ENCODE peak calls at places on chromosomes 12 and 14, in seven cellular contexts. V is heart right ventricle, Z is tibial nerve, Q is GM23338, D is IMR-90, J is dorsolateral prefrontal cortex, O is transverse colon. N is an unnamed sample. For H3K27me3, the result is how much of the 10 kb centered on the place peaks cover.

GRCh38 chr12:99946131-99946530 is 38.6 kb downstream of the ANKS1B start:
- DNase-seq in V (no peak), Z (no peak), Q (no peak), D (no peak), J (no peak), O (no peak), N (no peak)

GRCh38 chr12:52233462-52234141 is 559 bp downstream of the KRT7 start:
- DNase-seq in V (no peak), Z (no peak), Q (peak), D (no peak), J (no peak), O (no peak), N (peak)

GRCh38 chr12:12469386-12469785 is 93.3 kb downstream of the DUSP16 start:
- DNase-seq in V (no peak), Z (no peak), Q (no peak), D (no peak), J (no peak), O (no peak), N (no peak)

GRCh38 chr14:52902971-52903385 is 47.9 kb downstream of the FERMT2 start:
- DNase-seq in V (no peak), Z (no peak), Q (no peak), D (peak), J (no peak), O (no peak), N (no peak)

GRCh38 chr12:6113691-6114475 is 10.6 kb downstream of the VWF start:
- DNase-seq in V (no peak), Z (no peak), Q (no peak), D (no peak), J (no peak), O (no peak), N (no peak)

GRCh38 chr14:106528717-106529116 is 1002.3 kb downstream of the TMEM121 start:
- DNase-seq in V (no peak), Z (no peak), Q (peak), D (no peak), J (no peak), O (no peak), N (no peak)

GRCh38 chr12:71605034-71605433 is 58.6 kb downstream of the ZFC3H1 start:
- DNase-seq in V (no peak), Z (no peak), Q (no peak), D (no peak), J (no peak), O (no peak), N (no peak)

GRCh38 chr14:34580381-34580780 is 40.9 kb upstream of the EAPP start:
- DNase-seq in V (no peak), Z (no peak), Q (no peak), D (no peak), J (no peak), O (no peak), N (no peak)

GRCh38 chr12:51177897-51178296 is 5.0 kb upstream of the TFCP2 start:
- DNase-seq in V (no peak), Z (no peak), Q (no peak), D (no peak), J (no peak), O (no peak), N (no peak)

GRCh38 chr12:123251403-123252076 is 18.3 kb downstream of the MTRFR start:
- DNase-seq in V (no peak), Z (no peak), Q (no peak), D (no peak), J (no peak), O (no peak), N (no peak)

GRCh38 chr12:122079038-122079531 is 529 bp downstream of the MLXIP start:
- DNase-seq in V (no peak), Z (no peak), Q (peak), D (no peak), J (no peak), O (peak), N (no peak)

GRCh38 chr12:48788852-48789775 is at the start of gene ADCY6:
- DNase-seq in V (peak), Z (peak), Q (peak), D (peak), J (peak), O (peak), N (peak)

GRCh38 chr12:87509233-87509820 is 519.9 kb downstream of the C12orf50 start:
- DNase-seq in V (no peak), Z (no peak), Q (peak), D (peak), J (no peak), O (no peak), N (no peak)

GRCh38 chr12:102300824-102301461 is 103.3 kb upstream of the PMCH start:
- DNase-seq in V (no peak), Z (no peak), Q (peak), D (peak), J (no peak), O (no peak), N (no peak)

GRCh38 chr12:52059582-52060497 is 8.6 kb downstream of the NR4A1 start:
- DNase-seq in V (peak), Z (no peak), Q (no peak), D (peak), J (no peak), O (peak), N (no peak)

GRCh38 chr12:92560713-92561542 is 141.9 kb upstream of the PLEKHG7 start:
- DNase-seq in V (no peak), Z (no peak), Q (no peak), D (no peak), J (no peak), O (no peak), N (no peak)

GRCh38 chr12:125280482-125281377 is 215.5 kb downstream of the AACS start:
- DNase-seq in V (no peak), Z (no peak), Q (peak), D (no peak), J (no peak), O (no peak), N (no peak)

GRCh38 chr12:87981495-87981894 is 47.7 kb downstream of the C12orf50 start:
- DNase-seq in V (no peak), Z (no peak), Q (no peak), D (peak), J (no peak), O (no peak), N (no peak)

GRCh38 chr12:41424651-41425050 is 236.5 kb downstream of the PDZRN4 start:
- DNase-seq in V (no peak), Z (no peak), Q (no peak), D (no peak), J (no peak), O (no peak), N (no peak)

GRCh38 chr12:50506753-50507473 is 2.1 kb downstream of the DIP2B start:
- DNase-seq in V (no peak), Z (no peak), Q (no peak), D (no peak), J (no peak), O (no peak), N (no peak)

GRCh38 chr12:11861864-11862600 is 208.7 kb upstream of the BCL2L14 start:
- DNase-seq in V (no peak), Z (no peak), Q (no peak), D (no peak), J (no peak), O (no peak), N (no peak)

GRCh38 chr12:53676715-53677611 is 1.1 kb upstream of the ATP5MC2 start:
- DNase-seq in V (peak), Z (peak), Q (peak), D (peak), J (peak), O (peak), N (peak)

GRCh38 chr12:124654666-124655316 is 87.4 kb upstream of the NCOR2 start:
- DNase-seq in V (peak), Z (peak), Q (no peak), D (no peak), J (peak), O (no peak), N (peak)

DNA sequence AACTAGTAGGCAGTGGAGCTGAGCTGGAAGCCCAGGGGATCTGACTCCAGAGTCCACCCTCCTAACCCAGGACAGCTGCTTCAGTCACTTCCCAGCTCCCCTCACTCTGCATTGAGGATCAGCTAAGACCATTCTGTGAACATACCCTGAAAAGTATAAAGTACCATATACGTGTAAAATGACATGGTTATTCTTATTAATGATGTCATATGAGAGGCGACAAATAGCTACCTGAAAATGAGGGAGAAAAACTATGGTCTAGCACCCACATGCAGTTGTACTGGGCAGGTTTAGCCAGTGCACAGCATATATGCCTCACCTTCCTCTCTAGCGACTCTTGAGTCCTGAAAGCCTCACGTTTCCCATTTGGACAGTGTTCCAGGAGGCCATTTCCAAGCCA is 461.9 kb downstream of the RAD51B start:
- DNase-seq in V (no peak), Z (no peak), Q (no peak), D (no peak), J (no peak), O (no peak), N (no peak)
- H3K27ac ChIP-seq in V (no peak), Z (no peak), Q (no peak), D (no peak), J (no peak), O (no peak), N (no peak)

GRCh38 chr12:132404956-132405741 is 75.8 kb upstream of the GALNT9 start:
- DNase-seq in V (no peak), Z (no peak), Q (no peak), D (no peak), J (no peak), O (no peak), N (peak)

GRCh38 chr12:132401982-132402381 is 72.6 kb upstream of the GALNT9 start:
- DNase-seq in V (no peak), Z (no peak), Q (no peak), D (no peak), J (no peak), O (no peak), N (no peak)

GRCh38 chr12:132403636-132404434 is 74.4 kb upstream of the GALNT9 start:
- DNase-seq in V (no peak), Z (no peak), Q (no peak), D (no peak), J (no peak), O (no peak), N (no peak)

GRCh38 chr12:132404435-132404855 is 75.1 kb upstream of the GALNT9 start:
- DNase-seq in V (no peak), Z (no peak), Q (no peak), D (no peak), J (no peak), O (no peak), N (no peak)

GRCh38 chr12:132402831-132403416 is 73.5 kb upstream of the GALNT9 start:
- DNase-seq in V (no peak), Z (no peak), Q (no peak), D (no peak), J (no peak), O (no peak), N (no peak)
- H3K27me3 ChIP-seq in V (half or more), Z (half or more), Q (under half), D (under half), J (under half), O (half or more), N (half or more)

GRCh38 chr12:70080577-70080976 is 162.7 kb upstream of the CNOT2 start:
- DNase-seq in V (no peak), Z (no peak), Q (no peak), D (no peak), J (no peak), O (no peak), N (no peak)

GRCh38 chr12:70078161-70078560 is 165.1 kb upstream of the CNOT2 start:
- DNase-seq in V (no peak), Z (no peak), Q (no peak), D (no peak), J (no peak), O (no peak), N (no peak)

GRCh38 chr12:70082997-70083676 is 160.1 kb upstream of the CNOT2 start:
- DNase-seq in V (no peak), Z (no peak), Q (no peak), D (no peak), J (no peak), O (no peak), N (no peak)

DNA sequence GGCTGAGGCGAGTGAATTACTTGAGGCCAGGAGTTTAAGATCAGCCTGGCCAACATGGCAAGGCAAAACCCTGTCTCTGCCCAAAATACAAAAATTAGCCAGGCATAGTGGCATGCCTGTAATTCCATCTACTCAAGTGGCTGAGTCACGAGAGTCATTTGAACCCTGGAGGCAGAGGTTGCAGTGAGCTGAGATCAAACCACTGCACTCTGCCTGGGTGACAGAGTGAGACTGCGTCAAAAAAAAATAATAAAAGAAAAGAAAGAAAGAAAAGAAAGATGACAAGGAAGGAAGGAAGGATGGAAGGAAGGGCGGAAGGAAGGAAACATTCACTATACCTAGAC is 159.6 kb upstream of the CNOT2 start:
- DNase-seq in V (no peak), Z (no peak), Q (no peak), D (no peak), J (no peak), O (no peak), N (no peak)
- TF ChIP-seq CTCF in V (no peak), Z (no peak), Q (no peak), D (no peak), J (no peak), O (no peak), N (no peak)

GRCh38 chr14:51367600-51367931 is 127.5 kb downstream of the TMX1 start:
- DNase-seq in V (no peak), Z (peak), Q (no peak), D (peak), J (no peak), O (no peak), N (no peak)
- H3K27ac ChIP-seq in V (no peak), Z (no peak), Q (no peak), D (no peak), J (no peak), O (no peak), N (no peak)

GRCh38 chr12:93904124-93904523 is 226.9 kb downstream of the CRADD start:
- DNase-seq in V (no peak), Z (no peak), Q (no peak), D (no peak), J (no peak), O (no peak), N (no peak)
- H3K27me3 ChIP-seq in V (under half), Z (under half), Q (under half), D (under half), J (under half), O (under half), N (under half)

DNA sequence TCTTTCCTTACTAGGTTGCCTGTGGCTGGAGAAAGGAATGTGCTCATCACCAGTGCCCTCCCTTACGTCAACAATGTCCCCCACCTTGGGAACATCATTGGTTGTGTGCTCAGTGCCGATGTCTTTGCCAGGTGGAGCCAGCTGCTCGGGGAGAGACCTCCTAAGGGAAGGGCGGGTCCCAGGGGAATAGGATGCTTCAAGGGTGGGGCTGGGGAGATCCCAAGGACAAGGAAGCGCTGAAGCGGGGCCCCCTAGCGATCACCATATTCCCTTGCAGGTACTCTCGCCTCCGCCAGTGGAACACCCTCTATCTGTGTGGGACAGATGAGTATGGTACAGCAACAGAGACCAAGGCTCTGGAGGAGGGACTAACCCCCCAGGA is 10.3 kb downstream of the MARS1 start:
- DNase-seq in V (no peak), Z (no peak), Q (peak), D (no peak), J (no peak), O (no peak), N (no peak)
- TF ChIP-seq CTCF in V (no peak), Z (no peak), Q (peak), D (peak), J (no peak), O (no peak), N (no peak)

GRCh38 chr14:65077318-65077717 is 25.0 kb downstream of the MAX start:
- DNase-seq in V (no peak), Z (no peak), Q (peak), D (no peak), J (no peak), O (no peak), N (no peak)

GRCh38 chr14:65079788-65080187 is 22.5 kb downstream of the MAX start:
- DNase-seq in V (no peak), Z (no peak), Q (no peak), D (no peak), J (no peak), O (no peak), N (no peak)

GRCh38 chr14:65080954-65081747 is 21.2 kb downstream of the MAX start:
- DNase-seq in V (no peak), Z (no peak), Q (no peak), D (peak), J (no peak), O (peak), N (no peak)

GRCh38 chr14:65075628-65076325 is 26.5 kb downstream of the MAX start:
- DNase-seq in V (no peak), Z (peak), Q (no peak), D (no peak), J (no peak), O (no peak), N (no peak)

GRCh38 chr14:65079201-65079600 is 23.1 kb downstream of the MAX start:
- DNase-seq in V (no peak), Z (no peak), Q (no peak), D (no peak), J (no peak), O (no peak), N (no peak)
- H3K27ac ChIP-seq in V (peak), Z (no peak), Q (no peak), D (no peak), J (peak), O (peak), N (peak)

GRCh38 chr12:94874986-94875312 is 128.5 kb downstream of the NDUFA12 start:
- DNase-seq in V (no peak), Z (no peak), Q (peak), D (no peak), J (no peak), O (no peak), N (no peak)

GRCh38 chr12:94872671-94873367 is 130.7 kb downstream of the NDUFA12 start:
- DNase-seq in V (no peak), Z (no peak), Q (peak), D (no peak), J (no peak), O (no peak), N (no peak)

GRCh38 chr12:94874086-94874985 is 129.2 kb downstream of the NDUFA12 start:
- DNase-seq in V (no peak), Z (no peak), Q (peak), D (no peak), J (no peak), O (no peak), N (no peak)

GRCh38 chr12:94872007-94872653 is 131.4 kb downstream of the NDUFA12 start:
- DNase-seq in V (no peak), Z (no peak), Q (peak), D (no peak), J (no peak), O (no peak), N (no peak)

DNA sequence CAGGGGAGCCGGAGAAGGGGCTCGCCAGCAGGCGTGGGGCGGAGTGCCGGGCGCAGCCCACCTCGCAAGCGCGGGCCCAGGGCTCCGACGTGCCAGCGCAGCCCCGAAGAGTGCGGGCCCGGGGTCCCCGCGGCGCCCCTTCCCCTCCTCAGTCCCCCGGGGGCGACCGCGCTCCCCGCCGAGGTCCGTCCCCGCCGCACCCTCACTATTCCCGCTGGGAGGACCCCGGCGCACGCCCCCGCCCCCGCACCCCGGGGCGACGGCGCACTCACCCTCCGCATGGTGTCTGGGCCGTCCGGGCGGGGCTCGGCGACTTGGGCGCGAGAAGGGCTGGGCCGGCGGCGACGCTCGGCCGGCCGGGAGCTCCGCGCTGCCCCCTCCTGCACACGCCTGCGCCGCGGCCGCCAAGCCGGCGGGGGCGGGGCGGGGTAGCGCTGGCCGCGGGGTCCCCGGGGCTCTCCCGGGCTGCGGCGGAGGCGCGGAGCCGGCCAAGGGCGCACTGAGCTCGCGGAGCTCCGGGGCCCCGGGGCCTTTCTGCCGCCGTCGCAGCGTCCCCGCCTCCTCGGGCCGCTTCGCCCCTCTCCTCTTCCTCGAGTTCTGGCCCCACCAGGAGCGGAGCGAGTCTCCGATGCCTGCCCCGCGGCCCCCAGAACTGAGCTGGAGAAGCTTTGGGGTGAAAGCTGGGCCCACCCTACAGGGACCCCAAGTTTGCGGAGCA is 130.0 kb downstream of the NDUFA12 start:
- DNase-seq in V (no peak), Z (no peak), Q (peak), D (no peak), J (no peak), O (peak), N (no peak)
- H3K27me3 ChIP-seq in V (half or more), Z (under half), Q (half or more), D (half or more), J (under half), O (half or more), N (under half)